ENCODE peak calls at places on chromosome 2, in seven cellular contexts. L is fibroblast of the aortic adventitia, M is occipital lobe, Q is Daoy, S is left cardiac atrium, E is AG08395, Z is trophoblast cell. P is an unnamed sample.
A peak's percentile ranks its signal among the peaks of the same experiment; 100 is the strongest.

GRCh38 chr2:166784296-166784946 is 103.9 kb upstream of the XIRP2 start:
- DNase-seq in Q (no peak), L (no peak), S (no peak), Z (no peak), E (no peak), M (no peak), P (peak; percentile 19)

GRCh38 chr2:98731709-98732349 is 897 bp upstream of the MGAT4A start:
- DNase-seq in Z (no peak), E (no peak), M (no peak), S (no peak), L (no peak), Q (no peak), P (peak; percentile 76)

GRCh38 chr2:189287982-189288494 is 108.5 kb upstream of the COL5A2 start:
- DNase-seq in L (peak; percentile 92), S (no peak), E (peak; percentile 58), M (no peak), Q (peak; percentile 41), Z (no peak), P (no peak)

GRCh38 chr2:216553093-216553478 is 54.4 kb downstream of the RPL37A start:
- DNase-seq in S (no peak), L (no peak), Z (no peak), Q (no peak), E (peak; percentile 56), M (no peak), P (peak; percentile 24)

GRCh38 chr2:119586085-119586484 is 41.8 kb downstream of the CFAP221 start:
- DNase-seq in L (no peak), Z (no peak), Q (no peak), E (no peak), S (no peak), M (no peak), P (no peak)

GRCh38 chr2:102841107-102841840 is 79.4 kb downstream of the TMEM182 start:
- DNase-seq in L (peak; percentile 48), Q (peak; percentile 53), E (peak; percentile 54), S (peak; percentile 36), M (peak; percentile 46), Z (peak; percentile 30), P (peak; percentile 46)

GRCh38 chr2:71940695-71941094 is 207.0 kb downstream of the CYP26B1 start:
- DNase-seq in Z (no peak), E (peak; percentile 5), L (no peak), M (no peak), Q (no peak), S (no peak), P (no peak)

GRCh38 chr2:127045792-127046501 is 61.0 kb downstream of the BIN1 start:
- DNase-seq in Q (peak; percentile 0), Z (no peak), L (peak; percentile 34), E (no peak), M (no peak), S (no peak), P (peak; percentile 8)

GRCh38 chr2:200797242-200797770 is 14.4 kb upstream of the BZW1 start:
- DNase-seq in S (peak; percentile 40), Z (no peak), E (no peak), M (no peak), L (peak; percentile 70), Q (no peak), P (peak; percentile 70)

GRCh38 chr2:122596541-122596940 is 841.1 kb downstream of the TSN start:
- DNase-seq in S (no peak), Q (no peak), E (no peak), Z (no peak), L (no peak), M (no peak), P (no peak)

GRCh38 chr2:119486886-119487285 is 37.4 kb downstream of the SCTR start:
- DNase-seq in M (no peak), L (no peak), E (no peak), S (no peak), Z (no peak), Q (no peak), P (no peak)

GRCh38 chr2:105294844-105295481 is 34.6 kb downstream of the TGFBRAP1 start:
- DNase-seq in L (peak; percentile 74), E (peak; percentile 85), M (peak; percentile 43), S (no peak), Z (peak; percentile 63), Q (peak; percentile 60), P (peak; percentile 66)

GRCh38 chr2:25955036-25955435 is 27.3 kb downstream of the KIF3C start:
- DNase-seq in S (no peak), L (no peak), Z (no peak), M (no peak), E (peak; percentile 36), Q (peak; percentile 58), P (no peak)

GRCh38 chr2:64914735-64915509 is 74.3 kb upstream of the SLC1A4 start:
- DNase-seq in E (no peak), S (no peak), Z (peak; percentile 72), Q (no peak), M (no peak), L (peak; percentile 76), P (no peak)

GRCh38 chr2:234243871-234244565 is 193.5 kb downstream of the SPP2 start:
- DNase-seq in L (peak; percentile 48), Q (peak; percentile 65), M (no peak), S (no peak), E (no peak), Z (no peak), P (no peak)

GRCh38 chr2:45962522-45962921 is 311.0 kb downstream of the PRKCE start:
- DNase-seq in M (peak; percentile 14), L (peak; percentile 90), S (peak; percentile 78), E (peak; percentile 81), Q (peak; percentile 75), Z (no peak), P (no peak)

GRCh38 chr2:181876614-181877063 is 14.9 kb upstream of the ITPRID2 start:
- DNase-seq in S (peak; percentile 18), Q (peak; percentile 58), E (peak; percentile 4), M (no peak), Z (peak; percentile 9), L (peak; percentile 54), P (no peak)